ENCODE peak calls at places on chromosome 22, in nine cellular contexts. One of them, this sample, is unnamed.

GRCh38 chr22:33785283-33785991 is 134.8 kb downstream of the LARGE1 start:
- DNase-seq in stimulated activated CD4-positive, alpha-beta T cell treated with anti-CD3 and anti-CD28 coated beads, TNF-alpha, amount 100 ng/mL, for 24 hours: no peak
- DNase-seq in GM03348: peak
- DNase-seq in kidney: no peak
- DNase-seq in MCF 10A: no peak
- DNase-seq in naive thymus-derived CD4-positive, alpha-beta T cell: no peak
- DNase-seq in mesothelial cell of epicardium: no peak
- DNase-seq in activated CD8-positive, alpha-beta memory T cell treated with anti-CD3 and anti-CD28 coated beads for 1 hour: no peak
- DNase-seq in NCI-H1417: peak
- DNase-seq in this sample: no peak

GRCh38 chr22:50146440-50147228 is 23.9 kb upstream of the PANX2 start:
- DNase-seq in MCF 10A: peak
- DNase-seq in activated CD8-positive, alpha-beta memory T cell treated with anti-CD3 and anti-CD28 coated beads for 1 hour: no peak
- DNase-seq in kidney: peak
- DNase-seq in stimulated activated CD4-positive, alpha-beta T cell treated with anti-CD3 and anti-CD28 coated beads, TNF-alpha, amount 100 ng/mL, for 24 hours: no peak
- DNase-seq in mesothelial cell of epicardium: no peak
- DNase-seq in GM03348: peak
- DNase-seq in NCI-H1417: peak
- DNase-seq in naive thymus-derived CD4-positive, alpha-beta T cell: no peak
- DNase-seq in this sample: no peak

GRCh38 chr22:30596886-30597285 is 5.2 kb upstream of the PES1 start:
- DNase-seq in MCF 10A: no peak
- DNase-seq in mesothelial cell of epicardium: no peak
- DNase-seq in NCI-H1417: no peak
- DNase-seq in activated CD8-positive, alpha-beta memory T cell treated with anti-CD3 and anti-CD28 coated beads for 1 hour: no peak
- DNase-seq in kidney: no peak
- DNase-seq in stimulated activated CD4-positive, alpha-beta T cell treated with anti-CD3 and anti-CD28 coated beads, TNF-alpha, amount 100 ng/mL, for 24 hours: no peak
- DNase-seq in GM03348: no peak
- DNase-seq in naive thymus-derived CD4-positive, alpha-beta T cell: no peak
- DNase-seq in this sample: no peak

GRCh38 chr22:19879996-19880785 is 25.5 kb upstream of the GNB1L start:
- DNase-seq in activated CD8-positive, alpha-beta memory T cell treated with anti-CD3 and anti-CD28 coated beads for 1 hour: no peak
- DNase-seq in kidney: peak
- DNase-seq in MCF 10A: no peak
- DNase-seq in NCI-H1417: no peak
- DNase-seq in mesothelial cell of epicardium: peak
- DNase-seq in stimulated activated CD4-positive, alpha-beta T cell treated with anti-CD3 and anti-CD28 coated beads, TNF-alpha, amount 100 ng/mL, for 24 hours: no peak
- DNase-seq in GM03348: no peak
- DNase-seq in naive thymus-derived CD4-positive, alpha-beta T cell: no peak
- DNase-seq in this sample: no peak

GRCh38 chr22:50049299-50050195 is 8.6 kb downstream of the TTLL8 start:
- DNase-seq in MCF 10A: no peak
- DNase-seq in naive thymus-derived CD4-positive, alpha-beta T cell: no peak
- DNase-seq in activated CD8-positive, alpha-beta memory T cell treated with anti-CD3 and anti-CD28 coated beads for 1 hour: no peak
- DNase-seq in mesothelial cell of epicardium: no peak
- DNase-seq in NCI-H1417: no peak
- DNase-seq in kidney: peak
- DNase-seq in GM03348: no peak
- DNase-seq in stimulated activated CD4-positive, alpha-beta T cell treated with anti-CD3 and anti-CD28 coated beads, TNF-alpha, amount 100 ng/mL, for 24 hours: no peak
- DNase-seq in this sample: no peak

GRCh38 chr22:34943830-34944229 is 122.1 kb upstream of the ISX start:
- DNase-seq in naive thymus-derived CD4-positive, alpha-beta T cell: no peak
- DNase-seq in mesothelial cell of epicardium: no peak
- DNase-seq in kidney: no peak
- DNase-seq in activated CD8-positive, alpha-beta memory T cell treated with anti-CD3 and anti-CD28 coated beads for 1 hour: no peak
- DNase-seq in GM03348: no peak
- DNase-seq in stimulated activated CD4-positive, alpha-beta T cell treated with anti-CD3 and anti-CD28 coated beads, TNF-alpha, amount 100 ng/mL, for 24 hours: no peak
- DNase-seq in MCF 10A: no peak
- DNase-seq in NCI-H1417: no peak
- DNase-seq in this sample: no peak

GRCh38 chr22:36850016-36850415 is 10.8 kb upstream of the NCF4 start:
- DNase-seq in naive thymus-derived CD4-positive, alpha-beta T cell: no peak
- DNase-seq in activated CD8-positive, alpha-beta memory T cell treated with anti-CD3 and anti-CD28 coated beads for 1 hour: no peak
- DNase-seq in NCI-H1417: no peak
- DNase-seq in kidney: no peak
- DNase-seq in mesothelial cell of epicardium: no peak
- DNase-seq in GM03348: no peak
- DNase-seq in stimulated activated CD4-positive, alpha-beta T cell treated with anti-CD3 and anti-CD28 coated beads, TNF-alpha, amount 100 ng/mL, for 24 hours: no peak
- DNase-seq in MCF 10A: no peak
- DNase-seq in this sample: no peak

GRCh38 chr22:20433686-20434241 is 3.9 kb downstream of the SCARF2 start:
- DNase-seq in stimulated activated CD4-positive, alpha-beta T cell treated with anti-CD3 and anti-CD28 coated beads, TNF-alpha, amount 100 ng/mL, for 24 hours: no peak
- DNase-seq in naive thymus-derived CD4-positive, alpha-beta T cell: no peak
- DNase-seq in kidney: peak
- DNase-seq in MCF 10A: no peak
- DNase-seq in GM03348: no peak
- DNase-seq in NCI-H1417: no peak
- DNase-seq in mesothelial cell of epicardium: no peak
- DNase-seq in activated CD8-positive, alpha-beta memory T cell treated with anti-CD3 and anti-CD28 coated beads for 1 hour: no peak
- DNase-seq in this sample: no peak

GRCh38 chr22:30903876-30904460 is 64.6 kb downstream of the MORC2 start:
- DNase-seq in NCI-H1417: no peak
- DNase-seq in MCF 10A: no peak
- DNase-seq in stimulated activated CD4-positive, alpha-beta T cell treated with anti-CD3 and anti-CD28 coated beads, TNF-alpha, amount 100 ng/mL, for 24 hours: no peak
- DNase-seq in GM03348: no peak
- DNase-seq in activated CD8-positive, alpha-beta memory T cell treated with anti-CD3 and anti-CD28 coated beads for 1 hour: no peak
- DNase-seq in naive thymus-derived CD4-positive, alpha-beta T cell: no peak
- DNase-seq in kidney: no peak
- DNase-seq in mesothelial cell of epicardium: no peak
- DNase-seq in this sample: no peak

GRCh38 chr22:30275625-30276024 is 9.0 kb upstream of the OSM start:
- DNase-seq in MCF 10A: peak
- DNase-seq in GM03348: no peak
- DNase-seq in mesothelial cell of epicardium: no peak
- DNase-seq in activated CD8-positive, alpha-beta memory T cell treated with anti-CD3 and anti-CD28 coated beads for 1 hour: no peak
- DNase-seq in stimulated activated CD4-positive, alpha-beta T cell treated with anti-CD3 and anti-CD28 coated beads, TNF-alpha, amount 100 ng/mL, for 24 hours: no peak
- DNase-seq in NCI-H1417: no peak
- DNase-seq in kidney: no peak
- DNase-seq in naive thymus-derived CD4-positive, alpha-beta T cell: peak
- DNase-seq in this sample: no peak

GRCh38 chr22:39502789-39503464 is 837 bp downstream of the MIEF1 start:
- DNase-seq in GM03348: no peak
- DNase-seq in stimulated activated CD4-positive, alpha-beta T cell treated with anti-CD3 and anti-CD28 coated beads, TNF-alpha, amount 100 ng/mL, for 24 hours: no peak
- DNase-seq in NCI-H1417: no peak
- DNase-seq in mesothelial cell of epicardium: no peak
- DNase-seq in kidney: peak
- DNase-seq in activated CD8-positive, alpha-beta memory T cell treated with anti-CD3 and anti-CD28 coated beads for 1 hour: no peak
- DNase-seq in MCF 10A: no peak
- DNase-seq in naive thymus-derived CD4-positive, alpha-beta T cell: no peak
- DNase-seq in this sample: no peak

GRCh38 chr22:26766510-26767350 is 109.3 kb downstream of the MIAT start:
- DNase-seq in GM03348: no peak
- DNase-seq in naive thymus-derived CD4-positive, alpha-beta T cell: no peak
- DNase-seq in stimulated activated CD4-positive, alpha-beta T cell treated with anti-CD3 and anti-CD28 coated beads, TNF-alpha, amount 100 ng/mL, for 24 hours: no peak
- DNase-seq in NCI-H1417: no peak
- DNase-seq in activated CD8-positive, alpha-beta memory T cell treated with anti-CD3 and anti-CD28 coated beads for 1 hour: no peak
- DNase-seq in MCF 10A: no peak
- DNase-seq in mesothelial cell of epicardium: no peak
- DNase-seq in kidney: no peak
- DNase-seq in this sample: no peak

GRCh38 chr22:19203839-19204238 is 25.3 kb upstream of the SLC25A1 start:
- DNase-seq in mesothelial cell of epicardium: no peak
- DNase-seq in kidney: no peak
- DNase-seq in MCF 10A: no peak
- DNase-seq in stimulated activated CD4-positive, alpha-beta T cell treated with anti-CD3 and anti-CD28 coated beads, TNF-alpha, amount 100 ng/mL, for 24 hours: no peak
- DNase-seq in GM03348: no peak
- DNase-seq in NCI-H1417: no peak
- DNase-seq in activated CD8-positive, alpha-beta memory T cell treated with anti-CD3 and anti-CD28 coated beads for 1 hour: no peak
- DNase-seq in naive thymus-derived CD4-positive, alpha-beta T cell: no peak
- DNase-seq in this sample: no peak

GRCh38 chr22:41555325-41555724 is 5.5 kb upstream of the CSDC2 start:
- DNase-seq in mesothelial cell of epicardium: no peak
- DNase-seq in GM03348: no peak
- DNase-seq in stimulated activated CD4-positive, alpha-beta T cell treated with anti-CD3 and anti-CD28 coated beads, TNF-alpha, amount 100 ng/mL, for 24 hours: no peak
- DNase-seq in activated CD8-positive, alpha-beta memory T cell treated with anti-CD3 and anti-CD28 coated beads for 1 hour: no peak
- DNase-seq in NCI-H1417: no peak
- DNase-seq in MCF 10A: no peak
- DNase-seq in naive thymus-derived CD4-positive, alpha-beta T cell: no peak
- DNase-seq in kidney: no peak
- DNase-seq in this sample: no peak

This sample was measured in stimulated activated CD8-positive, alpha-beta memory T cell treated with anti-CD3 and anti-CD28 coated beads, Interleukin-7, amount 100 ng/mL, for 1 hour.